ENCODE peak calls at places on chromosome 20, in nine cellular contexts. H is NCI-H1930; R is ecto neural progenitor cell; N is fibroblast of the aortic adventitia; D is RPMI8226; P is posterior vena cava; I is HS-5; S is stimulated activated CD4-positive, alpha-beta T cell treated with anti-CD3 and anti-CD28 coated beads, TNF-alpha, amount 100 ng/mL, for 1 hour; K is psoas muscle. V is an unnamed sample.

GRCh38 chr20:45413479-45413878 is 2.5 kb upstream of the PIGT start:
- DNase-seq in H (no peak), R (no peak), N (no peak), D (no peak), P (no peak), I (no peak), S (no peak), K (no peak), V (no peak)

GRCh38 chr20:9112541-9113515 is 43.9 kb downstream of the PLCB4 start:
- DNase-seq in H (no peak), R (no peak), N (peak), D (peak), P (no peak), I (peak), S (no peak), K (no peak), V (peak)

GRCh38 chr20:37567671-37568588 is 40.3 kb upstream of the BLCAP start:
- DNase-seq in H (peak), R (peak), N (no peak), D (no peak), P (peak), I (no peak), S (no peak), K (peak), V (peak)

GRCh38 chr20:18003897-18004296 is 35.1 kb downstream of the MGME1 start:
- DNase-seq in H (no peak), R (no peak), N (no peak), D (no peak), P (no peak), I (no peak), S (no peak), K (no peak), V (no peak)

GRCh38 chr20:50504231-50504823 is 5.9 kb upstream of the PTPN1 start:
- DNase-seq in H (no peak), R (no peak), N (peak), D (no peak), P (no peak), I (no peak), S (no peak), K (no peak), V (no peak)

GRCh38 chr20:19947611-19948264 is 69.4 kb upstream of the NAA20 start:
- DNase-seq in H (no peak), R (no peak), N (peak), D (peak), P (no peak), I (peak), S (no peak), K (no peak), V (no peak)

GRCh38 chr20:23361108-23361650 is 803 bp upstream of the GZF1 start:
- DNase-seq in H (no peak), R (no peak), N (peak), D (peak), P (no peak), I (no peak), S (no peak), K (no peak), V (peak)

GRCh38 chr20:63067266-63067635 is 60.5 kb upstream of the BHLHE23 start:
- DNase-seq in H (no peak), R (no peak), N (no peak), D (no peak), P (peak), I (no peak), S (no peak), K (peak), V (no peak)

GRCh38 chr20:46040902-46041535 is 12.0 kb downstream of the SLC12A5 start:
- DNase-seq in H (no peak), R (peak), N (peak), D (peak), P (no peak), I (no peak), S (peak), K (no peak), V (peak)

GRCh38 chr20:23047738-23048214 is 1.7 kb downstream of the THBD start:
- DNase-seq in H (peak), R (peak), N (no peak), D (peak), P (peak), I (no peak), S (no peak), K (peak), V (no peak)

GRCh38 chr20:36573798-36574277 is 441 bp downstream of the TGIF2 start:
- DNase-seq in H (no peak), R (peak), N (no peak), D (peak), P (peak), I (no peak), S (peak), K (peak), V (peak)

GRCh38 chr20:41038878-41039404 is 10.3 kb downstream of the TOP1 start:
- DNase-seq in H (no peak), R (no peak), N (no peak), D (no peak), P (no peak), I (no peak), S (no peak), K (no peak), V (no peak)

V was measured in adipocyte.